ENCODE peak calls at places on chromosomes 4 and X, in four cellular contexts. S is IMR-90, D is K562, N is HepG2. T is an unnamed sample.

GRCh38 chr4:74228691-74229640 is 71.0 kb downstream of the MTHFD2L start:
- DNase-seq in S (peak), D (peak), N (peak), T (peak)

GRCh38 chrX:41889317-41890025 is 33.9 kb downstream of the CASK start:
- DNase-seq in S (peak), D (no peak), N (peak), T (peak)

GRCh38 chrX:19840899-19841648 is 46.3 kb downstream of the SH3KBP1 start:
- DNase-seq in S (no peak), D (no peak), N (peak), T (no peak)

GRCh38 chr4:85905761-85906160 is 430.8 kb downstream of the ARHGAP24 start:
- DNase-seq in S (no peak), D (no peak), N (no peak), T (no peak)

GRCh38 chr4:39576268-39576667 is 49.0 kb upstream of the UGDH start:
- DNase-seq in S (peak), D (no peak), N (no peak), T (no peak)

GRCh38 chr4:140743194-140743931 is 12.8 kb downstream of the TBC1D9 start:
- DNase-seq in S (peak), D (no peak), N (peak), T (no peak)

GRCh38 chrX:24465524-24465850 is 401 bp downstream of the PDK3 start:
- DNase-seq in S (no peak), D (no peak), N (no peak), T (no peak)

GRCh38 chrX:69222103-69223090 is 57.1 kb upstream of the PJA1 start:
- DNase-seq in S (peak), D (peak), N (peak), T (peak)

GRCh38 chrX:74133156-74133796 is 170.7 kb upstream of the ZCCHC13 start:
- DNase-seq in S (peak), D (peak), N (peak), T (peak)

GRCh38 chr4:135185256-135185655 is 983.7 kb upstream of the PABPC4L start:
- DNase-seq in S (no peak), D (no peak), N (no peak), T (no peak)

GRCh38 chr4:54056360-54056759 is 8.0 kb downstream of the CHIC2 start:
- DNase-seq in S (no peak), D (no peak), N (no peak), T (no peak)

GRCh38 chrX:153818571-153819397 is 11.6 kb downstream of the PDZD4 start:
- DNase-seq in S (no peak), D (peak), N (no peak), T (no peak)

GRCh38 chr4:183182873-183183725 is 84.0 kb downstream of the WWC2 start:
- DNase-seq in S (peak), D (no peak), N (peak), T (no peak)

GRCh38 chr4:8507624-8508023 is 67.0 kb downstream of the TRMT44 start:
- DNase-seq in S (no peak), D (no peak), N (no peak), T (no peak)

GRCh38 chr4:89657931-89658700 is 178.8 kb downstream of the SNCA start:
- DNase-seq in S (peak), D (no peak), N (peak), T (no peak)

GRCh38 chr4:87932718-87933136 is 42.8 kb upstream of the SPP1 start:
- DNase-seq in S (no peak), D (no peak), N (no peak), T (no peak)

GRCh38 chrX:1591863-1592127 is 391 bp downstream of the AKAP17A start:
- DNase-seq in S (no peak), D (no peak), N (no peak), T (no peak)

GRCh38 chrX:54639018-54639345 is 109.0 kb downstream of the GNL3L start:
- DNase-seq in S (no peak), D (no peak), N (no peak), T (no peak)

GRCh38 chr4:140756292-140757219 is at the start of gene TBC1D9:
- DNase-seq in S (peak), D (no peak), N (peak), T (peak)

GRCh38 chr4:85829276-85830051 is 354.5 kb downstream of the ARHGAP24 start:
- DNase-seq in S (peak), D (no peak), N (no peak), T (no peak)

GRCh38 chr4:101345596-101346311 is 1.6 kb downstream of the PPP3CA start:
- DNase-seq in S (peak), D (peak), N (peak), T (peak)

GRCh38 chrX:139811942-139812629 is 104.1 kb upstream of the MCF2 start:
- DNase-seq in S (no peak), D (no peak), N (no peak), T (no peak)

GRCh38 chr4:69760455-69760854 is at the start of gene SULT1B1:
- DNase-seq in S (peak), D (no peak), N (no peak), T (no peak)

GRCh38 chr4:153344131-153345010 is at the start of gene MND1:
- DNase-seq in S (peak), D (peak), N (peak), T (peak)

GRCh38 chrX:45667666-45668065 is 467.0 kb upstream of the DIPK2B start:
- DNase-seq in S (peak), D (no peak), N (no peak), T (no peak)

GRCh38 chrX:154019633-154020499 is at the start of gene IRAK1:
- DNase-seq in S (peak), D (peak), N (no peak), T (peak)

GRCh38 chr4:67204441-67204840 is 340.9 kb downstream of the CENPC start:
- DNase-seq in S (no peak), D (no peak), N (no peak), T (no peak)

GRCh38 chrX:3990569-3990968 is 277.1 kb upstream of the PRKX start:
- DNase-seq in S (no peak), D (no peak), N (no peak), T (no peak)

GRCh38 chrX:78130396-78130795 is 9.1 kb downstream of the TAF9B start:
- DNase-seq in S (no peak), D (no peak), N (no peak), T (no peak)

GRCh38 chrX:45191820-45192409 is 8.8 kb downstream of the DIPK2B start:
- DNase-seq in S (no peak), D (no peak), N (no peak), T (no peak)

GRCh38 chr4:98557497-98557896 is 100.9 kb downstream of the TSPAN5 start:
- DNase-seq in S (peak), D (no peak), N (no peak), T (peak)

GRCh38 chrX:6959006-6959405 is 188.5 kb upstream of the STS start:
- DNase-seq in S (no peak), D (no peak), N (no peak), T (no peak)

DNA sequence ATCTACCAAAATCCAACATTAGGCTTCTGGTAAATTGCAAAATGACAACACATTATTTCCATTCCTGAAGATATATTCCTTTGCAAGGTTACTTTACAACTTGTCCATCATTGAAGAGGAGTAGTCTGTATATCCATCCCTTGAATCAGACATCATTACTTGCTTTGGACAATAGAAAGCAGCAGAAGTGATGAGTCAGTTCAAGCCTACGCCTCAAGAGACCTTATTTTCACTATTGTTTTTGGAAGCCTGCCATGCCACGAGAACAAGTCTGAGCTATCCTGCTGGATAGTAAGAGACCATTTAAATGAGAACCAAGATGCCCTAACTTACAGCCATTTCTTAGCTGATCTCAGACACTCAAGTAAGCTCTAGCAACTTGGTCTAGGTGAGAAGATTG is 246.0 kb upstream of the HHIP start:
- DNase-seq in S (peak), D (no peak), N (no peak), T (peak)
- TF ChIP-seq MAZ in S (no peak), D (no peak), N (no peak), T (no peak)

DNA sequence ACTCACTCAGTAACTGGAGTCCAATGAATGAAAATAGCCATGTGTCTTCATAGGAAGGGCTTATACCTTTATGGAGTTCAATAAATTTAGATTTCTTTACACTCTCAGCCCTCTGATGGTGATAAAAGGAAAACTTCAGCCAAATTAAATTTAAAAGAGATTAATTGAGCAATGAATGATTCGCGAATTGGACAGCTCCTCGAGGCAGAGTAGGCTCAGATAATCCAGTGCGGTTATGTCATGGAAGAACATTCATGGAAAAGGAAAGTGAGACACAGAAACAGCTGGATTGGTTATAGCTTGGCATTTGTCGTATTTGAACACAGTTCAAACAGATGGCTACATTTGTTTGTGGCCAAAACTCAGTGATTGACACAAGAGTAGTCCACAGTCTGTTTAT is 54.5 kb upstream of the TACR3 start:
- DNase-seq in S (no peak), D (no peak), N (no peak), T (no peak)
- TF ChIP-seq MAZ in S (no peak), D (no peak), N (no peak), T (no peak)

GRCh38 chr4:38117614-38118013 is 157.4 kb downstream of the PTTG2 start:
- DNase-seq in S (no peak), D (no peak), N (no peak), T (no peak)

GRCh38 chr4:38122060-38122459 is 161.9 kb downstream of the PTTG2 start:
- DNase-seq in S (no peak), D (no peak), N (no peak), T (no peak)

GRCh38 chr4:38115601-38116000 is 155.4 kb downstream of the PTTG2 start:
- DNase-seq in S (no peak), D (no peak), N (no peak), T (no peak)

GRCh38 chr4:38123555-38123954 is 163.4 kb downstream of the PTTG2 start:
- DNase-seq in S (no peak), D (no peak), N (no peak), T (no peak)

DNA sequence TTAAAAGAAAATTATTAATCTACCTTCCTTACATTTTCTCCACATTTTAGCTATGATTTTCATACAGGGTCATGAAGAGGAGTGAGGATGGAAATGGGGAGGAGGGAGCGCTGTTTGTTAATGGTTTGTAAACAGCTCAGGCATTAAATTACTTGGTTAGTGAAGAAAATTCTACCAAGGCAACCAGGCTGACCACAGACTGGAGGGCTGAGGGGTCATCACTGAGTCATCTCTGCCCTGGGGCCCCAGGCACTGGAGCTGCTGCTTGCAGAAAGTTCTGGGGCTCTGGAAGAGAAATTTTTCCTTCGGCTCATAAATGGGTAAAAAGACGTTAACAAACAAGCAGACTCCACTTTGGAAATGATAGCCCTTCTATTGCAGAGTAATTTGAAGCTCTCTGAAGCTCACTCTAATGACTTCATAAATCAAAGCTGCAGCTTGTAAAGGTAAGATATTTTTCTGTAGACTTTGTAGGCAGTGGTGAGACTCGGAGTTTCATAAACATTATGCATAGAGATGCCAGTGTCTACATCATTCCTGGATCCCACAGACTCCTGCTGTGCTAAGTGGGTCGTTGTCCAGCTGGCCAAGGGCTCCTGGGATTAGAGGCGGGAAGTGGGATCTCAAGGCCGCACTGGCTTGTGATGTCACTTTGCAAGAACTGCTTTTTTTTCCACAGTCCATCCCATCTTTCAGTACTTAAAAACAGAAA is 159.6 kb downstream of the PTTG2 start:
- DNase-seq in S (peak), D (no peak), N (no peak), T (no peak)
- TF ChIP-seq MAZ in S (no peak), D (no peak), N (no peak), T (no peak)

GRCh38 chr4:147753047-147753446 is 21.2 kb downstream of the ARHGAP10 start:
- DNase-seq in S (no peak), D (no peak), N (no peak), T (no peak)

GRCh38 chr4:147749811-147750321 is 18.0 kb downstream of the ARHGAP10 start:
- DNase-seq in S (no peak), D (no peak), N (no peak), T (no peak)

DNA sequence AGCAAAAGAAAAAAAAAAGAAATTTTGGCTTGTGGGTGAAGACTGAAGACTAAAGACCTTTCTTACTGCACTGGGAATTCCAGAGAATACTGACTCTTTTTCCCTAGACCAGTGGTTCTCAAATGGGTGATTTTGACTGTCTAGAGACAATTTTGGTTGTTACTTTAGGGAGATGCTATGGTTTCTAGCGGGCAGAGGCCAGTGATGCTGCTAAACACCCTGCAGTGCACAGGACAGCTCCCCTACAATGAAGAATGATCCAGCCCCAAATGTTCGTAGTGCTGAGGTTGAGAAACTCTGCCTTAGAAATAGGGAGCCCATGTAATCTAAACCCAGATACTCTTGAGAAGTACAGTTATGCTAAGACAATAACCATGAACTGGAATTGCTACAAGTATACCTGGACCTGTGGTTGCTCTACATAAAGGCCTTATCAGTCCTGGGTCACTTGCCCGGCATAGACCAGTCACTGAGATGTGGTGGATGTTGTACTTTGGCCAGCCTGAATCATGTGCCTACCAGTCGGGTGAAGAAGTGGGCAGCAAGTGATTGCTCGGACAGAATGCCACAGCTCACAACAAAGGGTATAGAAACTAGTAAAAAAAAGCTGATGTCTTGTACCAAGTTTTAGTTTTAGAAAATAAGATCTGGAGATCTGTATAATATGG is 16.0 kb downstream of the ARHGAP10 start:
- DNase-seq in S (no peak), D (no peak), N (no peak), T (no peak)
- TF ChIP-seq MAZ in S (no peak), D (no peak), N (no peak), T (no peak)

GRCh38 chr4:81314196-81314896 is 99.3 kb upstream of the PRKG2 start:
- DNase-seq in S (peak), D (no peak), N (no peak), T (peak)
- TF ChIP-seq MAZ in S (no peak), D (no peak), N (no peak), T (no peak)

DNA sequence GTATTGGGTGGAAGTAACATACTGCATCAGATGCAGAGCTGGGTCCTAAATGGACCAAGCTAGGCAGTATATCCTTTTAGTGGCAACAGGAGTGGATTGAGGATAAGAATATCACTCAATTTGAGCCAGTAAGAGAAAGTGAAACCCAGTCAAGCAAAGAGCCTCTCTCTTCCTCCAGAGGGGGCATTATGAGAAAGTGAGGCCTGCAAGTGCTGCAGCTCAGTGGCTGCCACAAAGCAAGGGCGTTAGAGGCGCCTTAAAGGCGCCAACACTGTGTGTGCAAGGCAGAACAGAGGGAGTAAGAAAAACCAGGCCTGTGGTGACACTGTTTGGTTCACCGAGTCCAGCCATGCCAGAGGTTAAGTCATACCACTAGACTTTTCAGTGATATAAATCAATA is 17.5 kb downstream of the STX18 start:
- DNase-seq in S (peak), D (no peak), N (no peak), T (no peak)
- TF ChIP-seq MAZ in S (no peak), D (no peak), N (no peak), T (no peak)

GRCh38 chr4:76388160-76388908 is 32.6 kb downstream of the CCDC158 start:
- DNase-seq in S (no peak), D (no peak), N (peak), T (peak)
- TF ChIP-seq MAZ in S (no peak), D (no peak), N (no peak), T (no peak)

DNA sequence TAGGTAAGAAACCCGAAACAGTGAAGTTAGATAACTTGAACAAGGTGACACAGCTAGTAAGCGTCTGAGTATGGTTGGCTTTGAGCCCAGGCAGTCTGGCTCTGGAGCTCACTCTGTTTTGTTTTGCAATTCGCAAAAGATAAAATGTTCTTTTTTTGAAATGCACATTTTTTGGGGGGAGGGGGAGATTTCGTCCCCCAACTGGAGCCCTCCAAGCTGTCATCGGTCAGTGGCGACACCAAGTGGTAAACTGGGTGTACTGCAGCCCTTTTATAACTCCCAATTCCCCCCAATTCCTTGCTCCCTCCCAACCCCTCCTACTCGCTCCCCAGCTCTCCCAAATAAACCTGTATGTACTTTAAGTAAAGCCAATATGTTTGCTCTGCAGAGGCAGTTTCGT is 2.8 kb upstream of the CLCN5 start:
- DNase-seq in S (peak), D (peak), N (peak), T (peak)
- TF ChIP-seq MAZ in S (peak), D (no peak), N (no peak), T (no peak)

DNA sequence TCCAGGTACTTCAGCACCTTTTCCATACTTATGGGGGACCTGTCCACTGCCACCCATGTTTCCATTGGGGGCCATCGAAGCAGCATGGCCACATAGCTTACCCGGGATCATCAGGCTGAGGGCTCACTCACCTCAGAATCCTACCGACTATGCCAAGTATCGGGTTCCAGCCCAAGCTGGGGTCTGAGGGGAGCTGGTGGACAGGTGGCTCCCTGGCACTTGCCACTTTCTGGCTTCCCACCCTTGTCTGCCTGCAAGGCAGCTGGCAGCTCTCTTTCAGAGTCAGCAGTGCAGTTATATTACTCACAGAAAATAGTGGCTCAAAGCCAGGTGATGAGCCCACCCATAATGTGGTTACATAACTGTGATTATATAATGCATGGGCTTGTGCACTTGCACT is 1153.8 kb downstream of the STIM2 start:
- DNase-seq in S (no peak), D (no peak), N (no peak), T (no peak)
- TF ChIP-seq MAZ in S (no peak), D (no peak), N (no peak), T (no peak)

GRCh38 chrX:50988649-50989048 is 78.1 kb downstream of the BMP15 start:
- DNase-seq in S (peak), D (no peak), N (no peak), T (peak)
- TF ChIP-seq MAZ in S (no peak), D (no peak), N (no peak), T (no peak)

T was measured in A549.